ENCODE peak calls at places on chromosome 12, in nine cellular contexts. W is epithelial cell of esophagus, Q is fibroblast of lung, C is stomach, F is AG04450, T is AG10803, Z is fibroblast of pulmonary artery, U is GM12865, G is WTC11. B is an unnamed sample.

GRCh38 chr12:41486718-41487117 is 298.6 kb downstream of the PDZRN4 start:
- DNase-seq in W (peak), Q (no peak), C (no peak), F (peak), T (peak), Z (peak), U (no peak), G (no peak), B (no peak)

GRCh38 chr12:79842630-79843029 is 92.3 kb downstream of the PPP1R12A start:
- DNase-seq in W (no peak), Q (no peak), C (no peak), F (no peak), T (no peak), Z (no peak), U (no peak), G (no peak), B (no peak)

GRCh38 chr12:90510948-90511347 is 444.0 kb downstream of the CCER1 start:
- DNase-seq in W (peak), Q (peak), C (no peak), F (peak), T (peak), Z (peak), U (no peak), G (no peak), B (no peak)

GRCh38 chr12:57888407-57889157 is 42.1 kb upstream of the CTDSP2 start:
- DNase-seq in W (peak), Q (peak), C (peak), F (no peak), T (peak), Z (peak), U (peak), G (peak), B (peak)

GRCh38 chr12:118402251-118402650 is 25.9 kb downstream of the SUDS3 start:
- DNase-seq in W (peak), Q (peak), C (no peak), F (peak), T (peak), Z (peak), U (no peak), G (no peak), B (no peak)

GRCh38 chr12:117234441-117234840 is 44.2 kb upstream of the FBXO21 start:
- DNase-seq in W (no peak), Q (no peak), C (no peak), F (no peak), T (no peak), Z (no peak), U (no peak), G (no peak), B (no peak)

GRCh38 chr12:111393700-111394275 is 11.9 kb upstream of the SH2B3 start:
- DNase-seq in W (no peak), Q (no peak), C (no peak), F (no peak), T (no peak), Z (no peak), U (no peak), G (no peak), B (no peak)

GRCh38 chr12:64383675-64384074 is 6.9 kb downstream of the C12orf56 start:
- DNase-seq in W (no peak), Q (no peak), C (no peak), F (no peak), T (no peak), Z (no peak), U (no peak), G (no peak), B (no peak)

GRCh38 chr12:55929306-55929791 is 1.6 kb upstream of the DGKA start:
- DNase-seq in W (no peak), Q (no peak), C (peak), F (no peak), T (no peak), Z (no peak), U (peak), G (no peak), B (peak)

GRCh38 chr12:51335931-51336330 is 10.5 kb downstream of the CELA1 start:
- DNase-seq in W (no peak), Q (no peak), C (no peak), F (no peak), T (no peak), Z (peak), U (no peak), G (no peak), B (no peak)

GRCh38 chr12:71011261-71011660 is 90.7 kb upstream of the PTPRR start:
- DNase-seq in W (peak), Q (peak), C (no peak), F (no peak), T (peak), Z (peak), U (no peak), G (no peak), B (no peak)

GRCh38 chr12:50442178-50442908 is 41.7 kb downstream of the LARP4 start:
- DNase-seq in W (peak), Q (no peak), C (no peak), F (no peak), T (no peak), Z (no peak), U (peak), G (no peak), B (no peak)

GRCh38 chr12:49883065-49883464 is 20.6 kb downstream of the FAIM2 start:
- DNase-seq in W (no peak), Q (no peak), C (no peak), F (no peak), T (no peak), Z (no peak), U (no peak), G (peak), B (no peak)

GRCh38 chr12:127711108-127711507 is 555.9 kb upstream of the TMEM132C start:
- DNase-seq in W (no peak), Q (no peak), C (no peak), F (no peak), T (no peak), Z (no peak), U (no peak), G (peak), B (peak)

GRCh38 chr12:22626429-22626828 is 1.5 kb downstream of the ETNK1 start:
- DNase-seq in W (peak), Q (peak), C (no peak), F (no peak), T (peak), Z (peak), U (peak), G (no peak), B (peak)

GRCh38 chr12:9856154-9856553 is 13.0 kb downstream of the CLEC2B start:
- DNase-seq in W (no peak), Q (no peak), C (no peak), F (no peak), T (no peak), Z (no peak), U (no peak), G (no peak), B (no peak)

GRCh38 chr12:99235381-99235780 is 412.2 kb upstream of the GARIN6 start:
- DNase-seq in W (peak), Q (no peak), C (no peak), F (no peak), T (no peak), Z (no peak), U (no peak), G (no peak), B (no peak)

GRCh38 chr12:121001841-121002483 is 14.3 kb downstream of the C12orf43 start:
- DNase-seq in W (no peak), Q (no peak), C (no peak), F (no peak), T (no peak), Z (no peak), U (no peak), G (no peak), B (no peak)

GRCh38 chr12:17344649-17345048 is 738.7 kb upstream of the LMO3 start:
- DNase-seq in W (no peak), Q (no peak), C (no peak), F (no peak), T (no peak), Z (no peak), U (no peak), G (no peak), B (no peak)

GRCh38 chr12:57626111-57626928 is 6.7 kb downstream of the B4GALNT1 start:
- DNase-seq in W (no peak), Q (no peak), C (no peak), F (no peak), T (no peak), Z (no peak), U (no peak), G (no peak), B (no peak)

GRCh38 chr12:95940514-95940913 is 1.9 kb downstream of the CCDC38 start:
- DNase-seq in W (no peak), Q (no peak), C (no peak), F (no peak), T (no peak), Z (no peak), U (no peak), G (no peak), B (no peak)

GRCh38 chr12:66514581-66514980 is 164.3 kb downstream of the GRIP1 start:
- DNase-seq in W (peak), Q (no peak), C (no peak), F (no peak), T (peak), Z (peak), U (no peak), G (no peak), B (no peak)

GRCh38 chr12:83848702-83849101 is 1063.9 kb downstream of the SLC6A15 start:
- DNase-seq in W (no peak), Q (no peak), C (no peak), F (no peak), T (no peak), Z (no peak), U (no peak), G (no peak), B (no peak)

GRCh38 chr12:7907009-7907408 is 29.0 kb downstream of the SLC2A3 start:
- DNase-seq in W (peak), Q (peak), C (peak), F (no peak), T (peak), Z (peak), U (peak), G (peak), B (peak)

GRCh38 chr12:105882404-105882803 is 256.4 kb downstream of the NUAK1 start:
- DNase-seq in W (no peak), Q (no peak), C (no peak), F (no peak), T (peak), Z (peak), U (no peak), G (no peak), B (no peak)

GRCh38 chr12:88509347-88509746 is 70.9 kb downstream of the KITLG start:
- DNase-seq in W (peak), Q (no peak), C (no peak), F (no peak), T (peak), Z (no peak), U (no peak), G (no peak), B (no peak)

GRCh38 chr12:14874882-14875281 is 10.8 kb downstream of the MGP start:
- DNase-seq in W (peak), Q (no peak), C (no peak), F (no peak), T (peak), Z (no peak), U (no peak), G (no peak), B (no peak)

GRCh38 chr12:65990592-65990991 is 140.0 kb downstream of the LLPH start:
- DNase-seq in W (no peak), Q (no peak), C (no peak), F (no peak), T (no peak), Z (no peak), U (no peak), G (no peak), B (no peak)

GRCh38 chr12:57611116-57611809 is at the start of gene ARHGEF25:
- DNase-seq in W (no peak), Q (peak), C (peak), F (no peak), T (peak), Z (peak), U (no peak), G (peak), B (peak)

GRCh38 chr12:52260351-52261210 is 13.9 kb upstream of the KRT86 start:
- DNase-seq in W (no peak), Q (peak), C (no peak), F (peak), T (no peak), Z (no peak), U (no peak), G (no peak), B (no peak)

GRCh38 chr12:25585662-25586061 is 32.6 kb upstream of the LMNTD1 start:
- DNase-seq in W (peak), Q (no peak), C (no peak), F (no peak), T (no peak), Z (no peak), U (no peak), G (no peak), B (no peak)

GRCh38 chr12:5797661-5798060 is 147.4 kb downstream of the ANO2 start:
- DNase-seq in W (no peak), Q (no peak), C (no peak), F (no peak), T (no peak), Z (no peak), U (no peak), G (no peak), B (no peak)

GRCh38 chr12:129193263-129193871 is 340.1 kb downstream of the GLT1D1 start:
- DNase-seq in W (no peak), Q (no peak), C (peak), F (no peak), T (no peak), Z (no peak), U (peak), G (peak), B (peak)
- TF ChIP-seq CTCF in W (peak), Q (peak), C (peak), F (peak), T (peak), Z (peak), U (peak), G (peak), B (peak)

GRCh38 chr12:16112626-16113560 is 164.6 kb downstream of the SLC15A5 start:
- DNase-seq in W (no peak), Q (no peak), C (no peak), F (no peak), T (peak), Z (no peak), U (no peak), G (peak), B (no peak)
- TF ChIP-seq CTCF in W (no peak), Q (no peak), C (no peak), F (no peak), T (no peak), Z (no peak), U (no peak), G (no peak), B (no peak)

DNA sequence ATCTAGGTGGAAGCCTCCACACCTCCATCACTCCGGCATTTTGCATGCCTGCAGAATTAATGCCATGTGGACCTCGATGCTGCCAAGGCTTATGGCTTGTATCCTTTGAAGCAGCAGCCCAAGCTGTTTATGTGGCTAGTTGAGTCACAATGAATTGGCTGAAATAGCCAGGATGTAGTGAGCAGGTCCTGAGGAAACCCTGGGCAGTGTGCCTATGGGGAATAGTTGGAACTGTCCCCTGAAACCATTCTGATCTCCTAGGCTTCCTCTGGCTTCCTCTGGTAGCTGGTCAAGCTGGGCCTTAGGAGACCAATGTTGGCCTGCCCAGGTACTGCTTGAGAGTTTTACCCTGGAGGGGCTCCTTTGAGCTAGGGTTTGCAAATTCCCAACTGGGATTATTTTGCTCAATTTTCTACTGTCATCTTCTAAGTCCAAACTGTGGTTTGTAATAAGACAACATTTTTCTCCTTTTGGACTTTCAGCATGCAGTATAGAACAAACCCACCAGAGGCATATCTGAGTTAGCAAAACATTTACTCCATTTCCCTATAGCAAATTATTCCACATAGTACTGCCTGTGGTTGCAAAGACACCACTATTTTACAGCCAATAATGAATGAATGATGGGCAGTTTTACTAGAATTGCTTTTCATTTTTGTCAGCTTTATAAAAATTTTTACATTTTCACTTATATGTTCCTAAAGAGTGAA is 85.1 kb upstream of the AMIGO2 start:
- DNase-seq in W (no peak), Q (peak), C (no peak), F (no peak), T (peak), Z (peak), U (no peak), G (no peak), B (no peak)
- TF ChIP-seq CTCF in W (no peak), Q (no peak), C (no peak), F (peak), T (peak), Z (peak), U (no peak), G (no peak), B (no peak)

DNA sequence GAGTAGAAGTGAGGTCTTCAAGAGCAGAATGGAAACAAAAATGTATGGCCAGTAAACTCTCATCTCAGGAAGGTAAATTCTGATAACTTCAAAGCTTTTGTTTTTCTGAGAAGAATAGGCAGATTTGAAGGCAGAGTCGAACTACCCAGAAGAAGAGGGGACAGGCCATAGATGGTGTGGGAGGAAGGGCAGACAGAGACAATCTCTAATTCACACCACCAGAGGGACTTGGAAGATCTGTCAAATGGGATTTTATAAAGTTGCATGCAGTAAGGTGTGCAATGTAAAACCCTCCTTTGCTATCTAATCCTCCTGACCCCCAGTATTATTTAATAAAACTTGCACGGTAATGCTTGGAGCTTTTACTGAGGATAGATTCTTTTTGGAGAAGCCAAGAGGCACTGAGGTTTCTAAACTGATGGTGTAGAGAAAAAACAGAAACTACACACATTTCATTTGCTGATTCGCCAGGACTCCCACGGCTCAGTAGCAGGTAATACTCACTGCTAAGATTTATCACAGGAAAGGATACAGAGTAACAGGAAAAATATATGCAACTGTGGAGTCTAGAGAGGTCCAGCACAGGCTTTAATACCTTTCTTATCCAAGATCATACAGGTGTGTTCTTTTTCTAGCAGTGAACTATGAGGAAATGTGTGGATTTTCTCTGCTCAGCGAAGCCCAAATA is 18.3 kb downstream of the SLC38A2 start:
- DNase-seq in W (peak), Q (no peak), C (no peak), F (no peak), T (no peak), Z (no peak), U (no peak), G (no peak), B (no peak)
- TF ChIP-seq CTCF in W (peak), Q (no peak), C (no peak), F (no peak), T (peak), Z (peak), U (peak), G (no peak), B (no peak)